ENCODE peak calls at places on chromosomes 13 and 19, in four cellular contexts. T, A, D and L are unnamed samples.

GRCh38 chr19:11256189-11256588 is 6.1 kb downstream of the DOCK6 start:
- DNase-seq in D (no peak), A (no peak), T (no peak), L (peak)

GRCh38 chr13:106656214-106656613 is 88.3 kb upstream of the ARGLU1 start:
- DNase-seq in D (no peak), T (no peak), A (no peak), L (no peak)

GRCh38 chr13:40406405-40407138 is 259.9 kb downstream of the FOXO1 start:
- DNase-seq in T (no peak), D (peak), A (no peak), L (peak)

GRCh38 chr19:49801966-49802661 is 11.0 kb downstream of the FUZ start:
- DNase-seq in A (peak), D (peak), T (peak), L (peak)

GRCh38 chr13:90896022-90896421 is 451.5 kb upstream of the MIR17HG start:
- DNase-seq in T (no peak), A (no peak), D (no peak), L (no peak)

GRCh38 chr13:31395090-31395489 is 195.3 kb downstream of the B3GLCT start:
- DNase-seq in D (no peak), T (no peak), A (no peak), L (no peak)

GRCh38 chr13:100068532-100068931 is 20.4 kb upstream of the PCCA start:
- DNase-seq in T (no peak), A (no peak), D (no peak), L (no peak)

GRCh38 chr13:97974773-97975172 is 21.3 kb downstream of the IPO5 start:
- DNase-seq in T (no peak), A (no peak), D (no peak), L (no peak)

GRCh38 chr19:1947651-1948209 is 6.8 kb downstream of the CSNK1G2 start:
- DNase-seq in A (no peak), D (no peak), T (peak), L (no peak)

GRCh38 chr13:111328111-111328802 is 7.8 kb downstream of the TEX29 start:
- DNase-seq in A (no peak), D (no peak), T (no peak), L (no peak)